ENCODE peak calls at places on chromosomes 3 and 15, in ten cellular contexts. U is endothelial cell, K is Peyer's patch, X is epithelial cell of proximal tubule, T is fibroblast of lung, B is fibroblast of pulmonary artery, R is A549, C is osteocyte, V is cardiac fibroblast, F is left ventricle myocardium inferior. I is an unnamed sample.
A peak's percentile ranks its signal among the peaks of the same experiment; 100 is the strongest.

GRCh38 chr3:100426029-100426682 is 24.8 kb downstream of the LNP1 start:
- DNase-seq in U (no peak), K (no peak), X (no peak), T (no peak), B (no peak), R (no peak), C (no peak), V (no peak), F (no peak), I (no peak)

GRCh38 chr3:187012609-187013051 is 82.3 kb downstream of the ST6GAL1 start:
- DNase-seq in U (peak; percentile 14), K (peak; percentile 68), X (no peak), T (peak; percentile 9), B (peak; percentile 48), R (no peak), C (peak; percentile 51), V (peak; percentile 34), F (no peak), I (no peak)

GRCh38 chr15:33154366-33155166 is 39.9 kb downstream of the FMN1 start:
- DNase-seq in U (no peak), K (peak; percentile 57), X (peak; percentile 92), T (peak; percentile 87), B (peak; percentile 28), R (no peak), C (no peak), V (peak; percentile 51), F (peak; percentile 32), I (no peak)

GRCh38 chr15:57476533-57476975 is 100.2 kb downstream of the CGNL1 start:
- DNase-seq in U (no peak), K (no peak), X (peak; percentile 86), T (peak; percentile 94), B (peak; percentile 84), R (no peak), C (no peak), V (peak; percentile 76), F (no peak), I (no peak)

GRCh38 chr3:25971736-25972135 is 181.8 kb downstream of the OXSM start:
- DNase-seq in U (no peak), K (no peak), X (no peak), T (no peak), B (no peak), R (no peak), C (no peak), V (no peak), F (no peak), I (no peak)

GRCh38 chr3:101091489-101091888 is 98.3 kb upstream of the ABI3BP start:
- DNase-seq in U (no peak), K (no peak), X (no peak), T (peak; percentile 44), B (no peak), R (no peak), C (no peak), V (no peak), F (no peak), I (no peak)

GRCh38 chr3:119235151-119235550 is 5.5 kb downstream of the B4GALT4 start:
- DNase-seq in U (no peak), K (no peak), X (no peak), T (peak; percentile 91), B (peak; percentile 51), R (no peak), C (no peak), V (peak; percentile 48), F (no peak), I (no peak)

GRCh38 chr3:181629029-181629428 is 82.7 kb upstream of the SOX2 start:
- DNase-seq in U (no peak), K (no peak), X (no peak), T (peak; percentile 60), B (peak; percentile 52), R (no peak), C (no peak), V (peak; percentile 37), F (no peak), I (no peak)

GRCh38 chr3:187952849-187953248 is 201.1 kb upstream of the LPP start:
- DNase-seq in U (no peak), K (no peak), X (no peak), T (peak; percentile 32), B (no peak), R (no peak), C (no peak), V (no peak), F (no peak), I (no peak)

GRCh38 chr3:87855626-87856025 is 203.2 kb downstream of the CGGBP1 start:
- DNase-seq in U (no peak), K (no peak), X (no peak), T (peak; percentile 28), B (peak; percentile 39), R (peak; percentile 25), C (no peak), V (no peak), F (no peak), I (no peak)

GRCh38 chr3:61922118-61922517 is 360.7 kb downstream of the PTPRG start:
- DNase-seq in U (no peak), K (no peak), X (no peak), T (peak; percentile 10), B (no peak), R (no peak), C (no peak), V (no peak), F (no peak), I (no peak)

GRCh38 chr3:78633626-78634025 is 1134.2 kb downstream of the ROBO1 start:
- DNase-seq in U (no peak), K (no peak), X (peak; percentile 89), T (no peak), B (no peak), R (no peak), C (no peak), V (no peak), F (no peak), I (no peak)

GRCh38 chr15:39925112-39925830 is 5.2 kb upstream of the GPR176 start:
- DNase-seq in U (no peak), K (no peak), X (no peak), T (peak; percentile 59), B (peak; percentile 29), R (no peak), C (no peak), V (no peak), F (no peak), I (no peak)

GRCh38 chr3:63936929-63937328 is 24.7 kb upstream of the SCAANT1 start:
- DNase-seq in U (no peak), K (no peak), X (no peak), T (no peak), B (no peak), R (no peak), C (no peak), V (no peak), F (no peak), I (no peak)

GRCh38 chr3:58463181-58463941 is 28.5 kb upstream of the KCTD6 start:
- DNase-seq in U (peak; percentile 71), K (peak; percentile 89), X (no peak), T (peak; percentile 90), B (peak; percentile 76), R (peak; percentile 87), C (no peak), V (peak; percentile 80), F (peak; percentile 62), I (peak; percentile 60)

GRCh38 chr3:14288833-14289451 is 110.3 kb downstream of the LSM3 start:
- DNase-seq in U (no peak), K (no peak), X (no peak), T (no peak), B (no peak), R (no peak), C (no peak), V (no peak), F (no peak), I (no peak)

DNA sequence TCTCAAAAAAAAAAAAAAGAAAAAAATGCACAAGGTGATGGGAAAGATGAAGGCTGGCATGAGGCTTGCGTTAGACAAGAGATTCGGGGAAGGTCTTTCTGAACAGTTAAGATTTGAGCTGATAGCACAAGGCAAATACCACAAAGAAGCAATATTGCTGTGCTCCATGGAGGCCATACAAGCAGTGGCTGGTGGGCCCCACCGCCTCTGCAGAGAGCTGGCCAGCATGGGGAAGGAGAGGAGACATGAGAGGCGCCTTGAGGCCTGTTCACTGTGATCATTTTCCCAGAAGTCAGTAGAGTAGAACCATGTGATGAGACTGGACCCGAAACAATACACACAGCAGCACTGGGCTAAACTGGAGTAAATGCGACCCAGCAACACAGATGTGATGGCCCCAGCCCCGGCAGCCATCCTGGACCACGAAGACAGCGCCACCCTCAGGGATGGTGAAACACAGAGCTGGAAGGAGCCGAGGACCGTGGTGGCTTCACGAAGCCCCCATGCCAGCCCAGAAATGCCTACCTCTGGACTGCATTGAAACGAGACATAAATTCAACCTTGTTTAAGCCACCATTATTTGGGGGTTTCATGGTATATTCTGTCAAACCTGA is 5.5 kb downstream of the XXYLT1 start:
- DNase-seq in U (no peak), K (no peak), X (no peak), T (no peak), B (no peak), R (no peak), C (no peak), V (no peak), F (no peak), I (no peak)
- TF ChIP-seq CTCF in U (no peak), K (no peak), X (no peak), T (no peak), B (no peak), R (no peak), C (no peak), V (no peak), F (no peak), I (no peak)

DNA sequence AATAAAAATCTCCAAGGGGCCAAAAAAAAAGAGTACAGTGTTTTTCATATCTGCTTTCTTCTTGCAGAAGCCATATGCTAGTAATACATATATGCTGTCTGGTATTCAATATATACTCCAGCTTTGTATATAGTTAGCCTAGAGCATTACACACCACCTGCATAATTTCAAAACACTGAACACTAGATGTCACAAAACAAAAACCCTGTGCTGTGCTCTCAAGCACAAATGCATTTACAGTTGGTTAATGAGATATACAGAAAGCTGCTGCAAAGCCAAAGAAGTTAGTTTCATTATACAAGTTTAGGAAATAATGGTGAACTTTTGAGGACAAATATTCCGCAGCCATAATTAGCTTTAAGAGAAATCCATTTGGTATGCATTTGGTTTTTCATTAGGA is 683.6 kb upstream of the NR2F2 start:
- DNase-seq in U (no peak), K (no peak), X (no peak), T (no peak), B (no peak), R (no peak), C (no peak), V (no peak), F (no peak), I (no peak)
- TF ChIP-seq CTCF in U (no peak), K (no peak), X (no peak), T (no peak), B (no peak), R (no peak), C (no peak), V (no peak), F (no peak), I (no peak)

GRCh38 chr3:65422154-65422553 is 616.6 kb downstream of the MAGI1 start:
- DNase-seq in U (no peak), K (no peak), X (no peak), T (no peak), B (no peak), R (no peak), C (no peak), V (no peak), F (no peak), I (no peak)
- TF ChIP-seq CTCF in U (no peak), K (no peak), X (no peak), T (no peak), B (no peak), R (no peak), C (no peak), V (no peak), F (no peak), I (no peak)

GRCh38 chr15:42737529-42738328 is 801 bp upstream of the CDAN1 start:
- DNase-seq in U (no peak), K (no peak), X (no peak), T (no peak), B (peak; percentile 16), R (no peak), C (peak; percentile 51), V (peak; percentile 12), F (no peak), I (no peak)
- TF ChIP-seq CTCF in U (no peak), K (peak; percentile 45), X (no peak), T (no peak), B (peak; percentile 9), R (peak; percentile 63), C (peak; percentile 14), V (peak; percentile 11), F (no peak), I (no peak)